ENCODE peak calls at places on chromosomes 13 and 19, in four cellular contexts. G, K, E and D are unnamed samples.

GRCh38 chr19:48470281-48470680 is 1.1 kb downstream of the CYTH2 start:
- DNase-seq in G (no peak), K (no peak), E (no peak), D (no peak)

GRCh38 chr13:33079960-33080359 is 63.7 kb downstream of the KL start:
- DNase-seq in G (no peak), K (no peak), E (no peak), D (no peak)

GRCh38 chr19:46471116-46471733 is at the start of gene PNMA8A:
- DNase-seq in G (peak), K (no peak), E (peak), D (peak)

GRCh38 chr19:24048261-24048660 is 38.7 kb upstream of the ZNF254 start:
- DNase-seq in G (no peak), K (no peak), E (no peak), D (no peak)

GRCh38 chr13:114339779-114340534 is 25.7 kb downstream of the CHAMP1 start:
- DNase-seq in G (peak), K (no peak), E (peak), D (peak)

GRCh38 chr13:101942038-101942437 is 459.8 kb downstream of the FGF14 start:
- DNase-seq in G (peak), K (no peak), E (peak), D (peak)

GRCh38 chr13:50370303-50370950 is 355.2 kb downstream of the KCNRG start:
- DNase-seq in G (no peak), K (no peak), E (no peak), D (no peak)

GRCh38 chr13:37686501-37686900 is 87.9 kb upstream of the POSTN start:
- DNase-seq in G (no peak), K (no peak), E (no peak), D (no peak)

GRCh38 chr19:40192758-40193586 is 1.7 kb downstream of the MAP3K10 start:
- DNase-seq in G (no peak), K (no peak), E (no peak), D (no peak)

GRCh38 chr13:25136872-25137623 is 35.0 kb downstream of the AMER2 start:
- DNase-seq in G (no peak), K (no peak), E (no peak), D (no peak)

GRCh38 chr13:59873309-59873708 is 290.4 kb downstream of the DIAPH3 start:
- DNase-seq in G (no peak), K (no peak), E (no peak), D (no peak)

GRCh38 chr19:35556846-35557538 is 6.5 kb downstream of the ATP4A start:
- DNase-seq in G (no peak), K (no peak), E (no peak), D (no peak)

GRCh38 chr13:111296417-111296816 is 24.0 kb upstream of the TEX29 start:
- DNase-seq in G (no peak), K (no peak), E (no peak), D (no peak)

GRCh38 chr19:2558543-2558942 is 82.6 kb downstream of the GADD45B start:
- DNase-seq in G (no peak), K (no peak), E (no peak), D (no peak)

GRCh38 chr13:76852991-76853390 is 33.2 kb downstream of the KCTD12 start:
- DNase-seq in G (no peak), K (no peak), E (peak), D (peak)

GRCh38 chr13:46374710-46375109 is 12.3 kb downstream of the RUBCNL start:
- DNase-seq in G (no peak), K (no peak), E (no peak), D (no peak)

GRCh38 chr13:44407891-44408290 is 34.3 kb downstream of the SERP2 start:
- DNase-seq in G (no peak), K (no peak), E (no peak), D (no peak)

GRCh38 chr13:81017525-81018152 is 676.7 kb upstream of the SPRY2 start:
- DNase-seq in G (no peak), K (no peak), E (peak), D (peak)

GRCh38 chr13:110164706-110165105 is 142.3 kb downstream of the COL4A1 start:
- DNase-seq in G (no peak), K (no peak), E (no peak), D (no peak)

GRCh38 chr19:17671906-17672305 is 16.2 kb downstream of the UNC13A start:
- DNase-seq in G (no peak), K (no peak), E (peak), D (peak)

GRCh38 chr19:30391554-30392551 is 19.7 kb downstream of the ZNF536 start:
- DNase-seq in G (no peak), K (no peak), E (peak), D (peak)

GRCh38 chr13:27022571-27023311 is 148.9 kb downstream of the USP12 start:
- DNase-seq in G (no peak), K (no peak), E (peak), D (peak)

GRCh38 chr19:12756150-12756883 is 4.7 kb downstream of the BEST2 start:
- DNase-seq in G (no peak), K (no peak), E (no peak), D (no peak)

GRCh38 chr19:9700229-9700981 is 25.5 kb upstream of the ZNF562 start:
- DNase-seq in G (no peak), K (no peak), E (no peak), D (no peak)

GRCh38 chr13:34357435-34358232 is 539.7 kb downstream of the RFC3 start:
- DNase-seq in G (no peak), K (no peak), E (peak), D (peak)

GRCh38 chr13:48334534-48335127 is 31.1 kb downstream of the RB1 start:
- DNase-seq in G (no peak), K (no peak), E (peak), D (no peak)

GRCh38 chr19:17755977-17756670 is 4.8 kb downstream of the FCHO1 start:
- DNase-seq in G (peak), K (peak), E (peak), D (peak)

GRCh38 chr19:45250216-45250831 is 747 bp upstream of the MARK4 start:
- DNase-seq in G (no peak), K (no peak), E (no peak), D (no peak)

GRCh38 chr19:29526730-29527499 is 1.1 kb downstream of the VSTM2B start:
- DNase-seq in G (no peak), K (no peak), E (no peak), D (peak)

GRCh38 chr19:49581007-49581508 is at the start of gene PRRG2:
- DNase-seq in G (peak), K (no peak), E (no peak), D (no peak)

GRCh38 chr19:38250428-38250820 is 5.8 kb downstream of the PPP1R14A start:
- DNase-seq in G (no peak), K (no peak), E (no peak), D (no peak)

GRCh38 chr13:74770361-74770760 is 636.2 kb upstream of the KLF12 start:
- DNase-seq in G (no peak), K (no peak), E (peak), D (no peak)